ENCODE peak calls at places on chromosome 11, in five cellular contexts. One of them, this sample, is unnamed.

GRCh38 chr11:67267188-67268035 is 1.1 kb downstream of the GRK2 start:
- DNase-seq in NCI-H1105: no peak
- DNase-seq in NCI-H774: no peak
- DNase-seq in astrocyte of the cerebellum: no peak
- DNase-seq in SJSA1: no peak
- DNase-seq in this sample: peak; percentile 24

GRCh38 chr11:27471588-27472397 is 797 bp downstream of the LGR4 start:
- DNase-seq in NCI-H1105: no peak
- DNase-seq in NCI-H774: peak; percentile 53
- DNase-seq in astrocyte of the cerebellum: no peak
- DNase-seq in SJSA1: no peak
- DNase-seq in this sample: peak; percentile 46

GRCh38 chr11:12087075-12087775 is 23.2 kb upstream of the MICAL2 start:
- DNase-seq in NCI-H1105: no peak
- DNase-seq in NCI-H774: no peak
- DNase-seq in astrocyte of the cerebellum: no peak
- DNase-seq in SJSA1: peak; percentile 79
- DNase-seq in this sample: no peak

GRCh38 chr11:64841592-64842365 is 2.7 kb downstream of the CDC42BPG start:
- DNase-seq in NCI-H1105: no peak
- DNase-seq in NCI-H774: no peak
- DNase-seq in astrocyte of the cerebellum: no peak
- DNase-seq in SJSA1: no peak
- DNase-seq in this sample: no peak

GRCh38 chr11:17649696-17650600 is 69.4 kb upstream of the MYOD1 start:
- DNase-seq in NCI-H1105: no peak
- DNase-seq in NCI-H774: no peak
- DNase-seq in astrocyte of the cerebellum: peak; percentile 15
- DNase-seq in SJSA1: no peak
- DNase-seq in this sample: no peak

GRCh38 chr11:5618807-5619206 is 6.0 kb upstream of the TRIM34 start:
- DNase-seq in NCI-H1105: no peak
- DNase-seq in NCI-H774: no peak
- DNase-seq in astrocyte of the cerebellum: no peak
- DNase-seq in SJSA1: no peak
- DNase-seq in this sample: no peak

GRCh38 chr11:111310723-111311122 is 12.4 kb downstream of the POU2AF3 start:
- DNase-seq in NCI-H1105: no peak
- DNase-seq in NCI-H774: no peak
- DNase-seq in astrocyte of the cerebellum: no peak
- DNase-seq in SJSA1: no peak
- DNase-seq in this sample: no peak

GRCh38 chr11:65522640-65523322 is 2.1 kb upstream of the SCYL1 start:
- DNase-seq in NCI-H1105: no peak
- DNase-seq in NCI-H774: no peak
- DNase-seq in astrocyte of the cerebellum: no peak
- DNase-seq in SJSA1: no peak
- DNase-seq in this sample: no peak

GRCh38 chr11:2796091-2796490 is 89.5 kb downstream of the CDKN1C start:
- DNase-seq in NCI-H1105: no peak
- DNase-seq in NCI-H774: no peak
- DNase-seq in astrocyte of the cerebellum: no peak
- DNase-seq in SJSA1: no peak
- DNase-seq in this sample: peak; percentile 13

GRCh38 chr11:45224766-45225165 is 61.4 kb downstream of the SYT13 start:
- DNase-seq in NCI-H1105: no peak
- DNase-seq in NCI-H774: no peak
- DNase-seq in astrocyte of the cerebellum: no peak
- DNase-seq in SJSA1: no peak
- DNase-seq in this sample: no peak

GRCh38 chr11:104705475-104706195 is 192.6 kb downstream of the CASP12 start:
- DNase-seq in NCI-H1105: no peak
- DNase-seq in NCI-H774: no peak
- DNase-seq in astrocyte of the cerebellum: peak; percentile 16
- DNase-seq in SJSA1: no peak
- DNase-seq in this sample: peak; percentile 34

GRCh38 chr11:61839742-61840141 is 11.6 kb downstream of the FADS2 start:
- DNase-seq in NCI-H1105: no peak
- DNase-seq in NCI-H774: no peak
- DNase-seq in astrocyte of the cerebellum: no peak
- DNase-seq in SJSA1: no peak
- DNase-seq in this sample: no peak

GRCh38 chr11:76597533-76598425 is 72.8 kb downstream of the LRRC32 start:
- DNase-seq in NCI-H1105: no peak
- DNase-seq in NCI-H774: no peak
- DNase-seq in astrocyte of the cerebellum: no peak
- DNase-seq in SJSA1: peak; percentile 20
- DNase-seq in this sample: peak; percentile 3

GRCh38 chr11:33475999-33476398 is 218.8 kb downstream of the HIPK3 start:
- DNase-seq in NCI-H1105: peak; percentile 92
- DNase-seq in NCI-H774: peak; percentile 44
- DNase-seq in astrocyte of the cerebellum: peak; percentile 80
- DNase-seq in SJSA1: no peak
- DNase-seq in this sample: peak; percentile 26

GRCh38 chr11:78110830-78111229 is 28.6 kb downstream of the ALG8 start:
- DNase-seq in NCI-H1105: no peak
- DNase-seq in NCI-H774: no peak
- DNase-seq in astrocyte of the cerebellum: no peak
- DNase-seq in SJSA1: no peak
- DNase-seq in this sample: no peak

GRCh38 chr11:119486691-119487259 is 63.8 kb upstream of the THY1 start:
- DNase-seq in NCI-H1105: no peak
- DNase-seq in NCI-H774: no peak
- DNase-seq in astrocyte of the cerebellum: no peak
- DNase-seq in SJSA1: peak; percentile 27
- DNase-seq in this sample: no peak

GRCh38 chr11:66562275-66562674 is 6.1 kb downstream of the CTSF start:
- DNase-seq in NCI-H1105: no peak
- DNase-seq in NCI-H774: no peak
- DNase-seq in astrocyte of the cerebellum: no peak
- DNase-seq in SJSA1: no peak
- DNase-seq in this sample: no peak

GRCh38 chr11:73374130-73374529 is 2.1 kb upstream of the RELT start:
- DNase-seq in NCI-H1105: no peak
- DNase-seq in NCI-H774: no peak
- DNase-seq in astrocyte of the cerebellum: no peak
- DNase-seq in SJSA1: no peak
- DNase-seq in this sample: no peak

GRCh38 chr11:6611092-6612007 is 666 bp downstream of the TAF10 start:
- DNase-seq in NCI-H1105: no peak
- DNase-seq in NCI-H774: no peak
- DNase-seq in astrocyte of the cerebellum: no peak
- DNase-seq in SJSA1: no peak
- DNase-seq in this sample: peak; percentile 43

GRCh38 chr11:85810521-85810870 is 445 bp downstream of the SYTL2 start:
- DNase-seq in NCI-H1105: no peak
- DNase-seq in NCI-H774: no peak
- DNase-seq in astrocyte of the cerebellum: no peak
- DNase-seq in SJSA1: no peak
- DNase-seq in this sample: no peak

GRCh38 chr11:65311197-65311631 is 3.5 kb upstream of the CDC42EP2 start:
- DNase-seq in NCI-H1105: no peak
- DNase-seq in NCI-H774: no peak
- DNase-seq in astrocyte of the cerebellum: no peak
- DNase-seq in SJSA1: no peak
- DNase-seq in this sample: no peak

GRCh38 chr11:112789481-112789880 is 171.7 kb upstream of the NCAM1 start:
- DNase-seq in NCI-H1105: no peak
- DNase-seq in NCI-H774: no peak
- DNase-seq in astrocyte of the cerebellum: no peak
- DNase-seq in SJSA1: no peak
- DNase-seq in this sample: no peak

GRCh38 chr11:80620867-80621266 is 1180.0 kb upstream of the TENM4 start:
- DNase-seq in NCI-H1105: no peak
- DNase-seq in NCI-H774: no peak
- DNase-seq in astrocyte of the cerebellum: no peak
- DNase-seq in SJSA1: no peak
- DNase-seq in this sample: no peak

GRCh38 chr11:117871160-117871559 is 5.3 kb downstream of the FXYD6 start:
- DNase-seq in NCI-H1105: no peak
- DNase-seq in NCI-H774: no peak
- DNase-seq in astrocyte of the cerebellum: no peak
- DNase-seq in SJSA1: no peak
- DNase-seq in this sample: no peak

GRCh38 chr11:65116370-65117205 is 913 bp downstream of the ZNHIT2 start:
- DNase-seq in NCI-H1105: peak; percentile 6
- DNase-seq in NCI-H774: peak; percentile 23
- DNase-seq in astrocyte of the cerebellum: no peak
- DNase-seq in SJSA1: peak; percentile 67
- DNase-seq in this sample: no peak

GRCh38 chr11:12692238-12693074 is 18.2 kb downstream of the TEAD1 start:
- DNase-seq in NCI-H1105: peak; percentile 62
- DNase-seq in NCI-H774: peak; percentile 30
- DNase-seq in astrocyte of the cerebellum: peak; percentile 97
- DNase-seq in SJSA1: peak; percentile 71
- DNase-seq in this sample: peak; percentile 84

GRCh38 chr11:71266114-71266833 is 13.9 kb upstream of the SHANK2 start:
- DNase-seq in NCI-H1105: no peak
- DNase-seq in NCI-H774: no peak
- DNase-seq in astrocyte of the cerebellum: no peak
- DNase-seq in SJSA1: no peak
- DNase-seq in this sample: no peak

GRCh38 chr11:69799582-69799981 is 19.6 kb downstream of the FGF3 start:
- DNase-seq in NCI-H1105: no peak
- DNase-seq in NCI-H774: no peak
- DNase-seq in astrocyte of the cerebellum: no peak
- DNase-seq in SJSA1: no peak
- DNase-seq in this sample: no peak

GRCh38 chr11:47980907-47981621 is 705 bp downstream of the PTPRJ start:
- DNase-seq in NCI-H1105: no peak
- DNase-seq in NCI-H774: no peak
- DNase-seq in astrocyte of the cerebellum: no peak
- DNase-seq in SJSA1: peak; percentile 65
- DNase-seq in this sample: peak; percentile 28

GRCh38 chr11:100684101-100685065 is 2.7 kb upstream of the ARHGAP42 start:
- DNase-seq in NCI-H1105: no peak
- DNase-seq in NCI-H774: no peak
- DNase-seq in astrocyte of the cerebellum: no peak
- DNase-seq in SJSA1: no peak
- DNase-seq in this sample: no peak